ENCODE peak calls at places on chromosomes 1 and 21, in eight cellular contexts. Z is esophagus squamous epithelium, T is HFFc6, K is fibroblast of mammary gland, I is coronary artery, Y is RWPE1, W is cardiac muscle cell, A is astrocyte of the spinal cord. V is an unnamed sample.

GRCh38 chr1:12244078-12244477 is 14.2 kb downstream of the VPS13D start:
- DNase-seq in Z (no peak), T (no peak), K (peak), I (no peak), Y (peak), W (peak), A (no peak), V (no peak)

GRCh38 chr1:20483833-20484525 is 2.0 kb downstream of the CAMK2N1 start:
- DNase-seq in Z (no peak), T (no peak), K (no peak), I (no peak), Y (no peak), W (peak), A (peak), V (no peak)

GRCh38 chr1:119865607-119866006 is 30.7 kb downstream of the ADAM30 start:
- DNase-seq in Z (no peak), T (peak), K (peak), I (no peak), Y (no peak), W (peak), A (no peak), V (peak)

GRCh38 chr1:75310067-75310466 is 175.9 kb downstream of the LHX8 start:
- DNase-seq in Z (no peak), T (no peak), K (no peak), I (no peak), Y (peak), W (no peak), A (peak), V (no peak)

GRCh38 chr21:15164678-15165303 is 100.0 kb upstream of the NRIP1 start:
- DNase-seq in Z (no peak), T (no peak), K (peak), I (no peak), Y (peak), W (peak), A (no peak), V (no peak)

GRCh38 chr1:174262747-174263241 is 103.5 kb downstream of the RABGAP1L start:
- DNase-seq in Z (no peak), T (peak), K (peak), I (no peak), Y (peak), W (peak), A (peak), V (peak)

GRCh38 chr1:93641527-93641926 is 40.1 kb downstream of the BCAR3 start:
- DNase-seq in Z (no peak), T (no peak), K (peak), I (no peak), Y (no peak), W (peak), A (no peak), V (no peak)

GRCh38 chr1:213989740-213990472 is 2.1 kb downstream of the PROX1 start:
- DNase-seq in Z (no peak), T (no peak), K (no peak), I (no peak), Y (no peak), W (no peak), A (no peak), V (no peak)

GRCh38 chr1:26417111-26417510 is 6.5 kb downstream of the LIN28A start:
- DNase-seq in Z (no peak), T (peak), K (peak), I (no peak), Y (peak), W (peak), A (peak), V (peak)

GRCh38 chr1:39650431-39650830 is 11.0 kb upstream of the HEYL start:
- DNase-seq in Z (no peak), T (no peak), K (no peak), I (no peak), Y (no peak), W (no peak), A (no peak), V (no peak)

GRCh38 chr21:45987121-45987711 is 5.6 kb downstream of the COL6A1 start:
- DNase-seq in Z (no peak), T (no peak), K (no peak), I (no peak), Y (no peak), W (no peak), A (no peak), V (no peak)

GRCh38 chr1:247448107-247448778 is 9.7 kb downstream of the OR2B11 start:
- DNase-seq in Z (no peak), T (peak), K (peak), I (no peak), Y (peak), W (peak), A (peak), V (peak)

GRCh38 chr1:7520496-7520895 is 250.6 kb upstream of the VAMP3 start:
- DNase-seq in Z (no peak), T (no peak), K (no peak), I (no peak), Y (no peak), W (no peak), A (no peak), V (no peak)

GRCh38 chr1:179709841-179710329 is 33.2 kb upstream of the FAM163A start:
- DNase-seq in Z (no peak), T (no peak), K (peak), I (no peak), Y (no peak), W (peak), A (peak), V (no peak)

GRCh38 chr1:231106347-231106746 is 55.5 kb upstream of the TRIM67 start:
- DNase-seq in Z (no peak), T (peak), K (peak), I (no peak), Y (no peak), W (peak), A (peak), V (peak)

GRCh38 chr1:204359474-204360255 is at the start of gene PLEKHA6:
- DNase-seq in Z (no peak), T (peak), K (peak), I (no peak), Y (no peak), W (peak), A (no peak), V (peak)

GRCh38 chr1:199490804-199491527 is 536.5 kb upstream of the NR5A2 start:
- DNase-seq in Z (no peak), T (peak), K (peak), I (no peak), Y (peak), W (peak), A (peak), V (peak)

GRCh38 chr21:40383951-40384350 is 463.0 kb downstream of the DSCAM start:
- DNase-seq in Z (no peak), T (no peak), K (no peak), I (no peak), Y (no peak), W (no peak), A (no peak), V (no peak)

GRCh38 chr21:40386981-40387380 is 460.0 kb downstream of the DSCAM start:
- DNase-seq in Z (no peak), T (no peak), K (no peak), I (no peak), Y (no peak), W (no peak), A (no peak), V (no peak)

GRCh38 chr21:40385883-40386282 is 461.1 kb downstream of the DSCAM start:
- DNase-seq in Z (no peak), T (no peak), K (no peak), I (no peak), Y (no peak), W (no peak), A (no peak), V (no peak)

GRCh38 chr21:40388046-40388445 is 458.9 kb downstream of the DSCAM start:
- DNase-seq in Z (no peak), T (no peak), K (no peak), I (no peak), Y (no peak), W (no peak), A (no peak), V (no peak)

GRCh38 chr21:40386301-40386911 is 460.6 kb downstream of the DSCAM start:
- DNase-seq in Z (no peak), T (no peak), K (no peak), I (no peak), Y (peak), W (peak), A (peak), V (no peak)
- TF ChIP-seq CTCF in Z (peak), T (peak), K (peak), I (no peak), Y (peak), W (peak), A (peak), V (peak)

GRCh38 chr1:21822349-21822748 is 10.3 kb downstream of the LDLRAD2 start:
- DNase-seq in Z (no peak), T (no peak), K (peak), I (no peak), Y (peak), W (no peak), A (no peak), V (no peak)

GRCh38 chr1:21820597-21821232 is 8.7 kb downstream of the LDLRAD2 start:
- DNase-seq in Z (no peak), T (no peak), K (no peak), I (no peak), Y (no peak), W (no peak), A (no peak), V (no peak)

GRCh38 chr1:21823980-21824702 is 12.1 kb downstream of the LDLRAD2 start:
- DNase-seq in Z (no peak), T (no peak), K (no peak), I (no peak), Y (no peak), W (no peak), A (no peak), V (no peak)

GRCh38 chr1:21823206-21823979 is 11.3 kb downstream of the LDLRAD2 start:
- DNase-seq in Z (no peak), T (no peak), K (no peak), I (no peak), Y (no peak), W (no peak), A (no peak), V (no peak)

DNA sequence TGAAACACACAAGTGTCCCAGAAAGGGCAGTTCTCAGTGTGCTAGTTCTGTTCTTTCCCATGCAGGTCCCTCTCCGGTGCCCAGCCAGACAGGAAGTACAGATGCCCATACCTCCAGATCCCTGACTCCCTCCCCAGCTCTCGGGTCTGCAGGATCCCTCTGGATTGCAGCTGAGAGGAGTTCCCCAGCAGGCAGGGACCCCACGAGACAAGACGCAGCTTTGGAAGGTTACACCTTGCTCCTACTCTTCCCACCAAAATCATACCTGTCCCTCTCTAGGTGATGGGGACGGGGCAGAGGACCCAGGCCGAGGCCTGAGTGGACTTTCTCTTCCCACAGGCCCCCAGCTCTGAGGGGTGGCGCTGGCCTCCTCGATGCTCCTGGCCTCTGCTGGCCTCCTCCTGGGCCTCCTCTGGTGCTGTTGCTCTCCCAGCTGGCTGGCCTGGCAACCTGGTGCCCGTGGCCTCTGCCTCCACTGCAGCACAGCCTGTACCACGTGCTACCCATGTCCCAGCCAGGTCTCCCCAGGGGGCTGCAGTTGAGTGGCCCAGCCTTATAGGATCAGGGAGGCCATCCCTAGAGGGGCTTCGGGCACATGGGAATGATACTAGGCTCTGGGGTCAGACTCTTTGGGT is 9.4 kb downstream of the LDLRAD2 start:
- DNase-seq in Z (no peak), T (no peak), K (no peak), I (no peak), Y (no peak), W (no peak), A (no peak), V (no peak)
- TF ChIP-seq CTCF in Z (no peak), T (no peak), K (no peak), I (no peak), Y (no peak), W (no peak), A (no peak), V (no peak)

DNA sequence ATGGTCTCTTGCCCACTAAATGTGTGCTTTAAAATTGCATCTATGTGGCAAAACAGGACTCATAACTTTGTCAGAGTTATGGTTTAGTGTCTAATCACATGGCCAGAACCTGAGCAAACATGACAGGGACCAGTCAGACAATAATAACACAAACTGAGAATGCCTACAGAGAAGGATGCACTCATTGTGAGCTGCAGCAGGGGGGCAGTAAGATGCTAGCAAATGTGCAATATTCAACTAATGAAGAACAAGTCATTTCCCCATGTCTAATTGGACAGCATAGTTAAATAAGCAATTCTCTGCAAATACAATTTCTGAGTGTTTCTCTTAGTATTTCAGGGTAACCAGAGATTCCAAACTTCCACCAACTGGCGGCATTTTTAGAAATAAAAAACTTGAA is 30.8 kb downstream of the SPAG17 start:
- DNase-seq in Z (no peak), T (no peak), K (peak), I (no peak), Y (peak), W (peak), A (no peak), V (no peak)
- TF ChIP-seq CTCF in Z (peak), T (peak), K (peak), I (no peak), Y (peak), W (peak), A (peak), V (peak)

DNA sequence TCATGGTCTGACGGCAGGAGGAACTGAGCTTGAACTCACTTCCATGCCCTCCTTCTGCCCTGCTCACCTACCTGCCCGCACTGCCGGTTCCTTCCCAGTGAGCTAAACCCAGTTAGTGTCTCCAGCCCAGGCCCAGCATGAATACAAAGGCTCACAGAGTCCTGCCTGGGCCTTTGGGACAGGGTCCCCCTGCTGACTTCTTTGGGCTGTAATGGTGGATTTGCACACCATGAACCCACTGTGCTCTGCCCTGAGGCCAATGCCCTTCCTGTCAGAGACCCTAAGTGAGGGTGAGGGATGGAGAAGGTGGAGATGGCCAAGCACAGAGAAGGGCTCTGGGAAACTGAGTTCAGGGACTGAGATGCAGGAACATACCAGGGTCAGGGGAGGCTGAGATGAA is 153.4 kb downstream of the PCP4 start:
- DNase-seq in Z (no peak), T (no peak), K (no peak), I (no peak), Y (no peak), W (no peak), A (no peak), V (no peak)
- TF ChIP-seq CTCF in Z (no peak), T (no peak), K (no peak), I (no peak), Y (no peak), W (no peak), A (no peak), V (no peak)